ENCODE peak calls at places on chromosome 2, in six cellular contexts. U is psoas muscle, Q is HFFc6, H is A549, J is fibroblast of lung, I is PC-9. K is an unnamed sample.

GRCh38 chr2:43370146-43370545 is 143.7 kb upstream of the ZFP36L2 start:
- DNase-seq in H (no peak), I (no peak), Q (no peak), U (no peak), J (no peak), K (no peak)

GRCh38 chr2:103132536-103133217 is 370.8 kb downstream of the TMEM182 start:
- DNase-seq in H (no peak), Q (no peak), J (no peak), I (no peak), U (no peak), K (no peak)

GRCh38 chr2:77271262-77271661 is 250.9 kb downstream of the LRRTM4 start:
- DNase-seq in Q (no peak), U (no peak), J (no peak), I (no peak), H (no peak), K (no peak)

GRCh38 chr2:111169268-111169667 is 48.6 kb downstream of the BCL2L11 start:
- DNase-seq in U (no peak), J (no peak), I (no peak), H (no peak), Q (no peak), K (no peak)

GRCh38 chr2:109128466-109129355 is at the start of gene SH3RF3:
- DNase-seq in Q (peak), I (peak), J (peak), H (peak), U (peak), K (peak)

GRCh38 chr2:102286041-102286440 is 25.3 kb upstream of the IL1RL1 start:
- DNase-seq in Q (no peak), J (no peak), H (no peak), U (no peak), I (peak), K (no peak)

GRCh38 chr2:124983595-124983994 is 958.5 kb downstream of the CNTNAP5 start:
- DNase-seq in I (no peak), J (peak), Q (peak), U (no peak), H (no peak), K (peak)

GRCh38 chr2:15943378-15943851 is 3.1 kb downstream of the MYCN start:
- DNase-seq in I (no peak), H (peak), Q (no peak), U (peak), J (no peak), K (no peak)

GRCh38 chr2:68813596-68813995 is 57.6 kb downstream of the BMP10 start:
- DNase-seq in H (no peak), J (no peak), I (no peak), Q (no peak), U (no peak), K (no peak)

GRCh38 chr2:23008951-23009350 is 376.0 kb upstream of the KLHL29 start:
- DNase-seq in I (no peak), H (no peak), Q (no peak), U (no peak), J (no peak), K (no peak)

GRCh38 chr2:239602290-239603282 is 201.8 kb upstream of the HDAC4 start:
- DNase-seq in J (no peak), U (peak), I (no peak), Q (no peak), H (no peak), K (no peak)

GRCh38 chr2:37358466-37358865 is 14.0 kb downstream of the QPCT start:
- DNase-seq in J (no peak), U (no peak), Q (no peak), H (no peak), I (no peak), K (no peak)

GRCh38 chr2:121804340-121804739 is 48.9 kb downstream of the TSN start:
- DNase-seq in U (no peak), Q (no peak), I (no peak), J (peak), H (no peak), K (no peak)

GRCh38 chr2:179950391-179950790 is 56.7 kb downstream of the CWC22 start:
- DNase-seq in H (no peak), I (no peak), U (no peak), J (no peak), Q (no peak), K (no peak)

GRCh38 chr2:195396479-195396878 is 260.5 kb upstream of the SLC39A10 start:
- DNase-seq in I (no peak), H (no peak), Q (no peak), J (no peak), U (no peak), K (no peak)

GRCh38 chr2:201665420-201666158 is 22.3 kb upstream of the TMEM237 start:
- DNase-seq in U (no peak), J (peak), I (no peak), Q (no peak), H (no peak), K (peak)

GRCh38 chr2:217823626-217824025 is 179.2 kb downstream of the TNS1 start:
- DNase-seq in U (no peak), H (no peak), I (no peak), J (no peak), Q (no peak), K (no peak)

GRCh38 chr2:218047532-218048230 is 21.4 kb upstream of the RUFY4 start:
- DNase-seq in U (no peak), H (no peak), I (no peak), Q (no peak), J (no peak), K (no peak)

GRCh38 chr2:146927080-146927714 is 917.6 kb upstream of the ACVR2A start:
- DNase-seq in U (peak), Q (no peak), I (peak), H (no peak), J (peak), K (peak)
- TF ChIP-seq CTCF in U (peak), Q (no peak), I (peak), H (no peak), J (peak), K (peak)

GRCh38 chr2:47072018-47072691 is 83.0 kb downstream of the STPG4 start:
- DNase-seq in H (no peak), Q (peak), U (peak), J (peak), I (no peak), K (peak)
- TF ChIP-seq CTCF in H (no peak), Q (peak), U (no peak), J (peak), I (no peak), K (peak)

GRCh38 chr2:225462945-225463344 is 63.4 kb downstream of the NYAP2 start:
- DNase-seq in J (peak), H (no peak), U (no peak), Q (no peak), I (no peak), K (peak)
- TF ChIP-seq CTCF in J (no peak), H (no peak), U (no peak), Q (no peak), I (no peak), K (no peak)

GRCh38 chr2:188456114-188456909 is 164.6 kb downstream of the GULP1 start:
- DNase-seq in I (no peak), J (no peak), U (no peak), Q (no peak), H (no peak), K (no peak)
- TF ChIP-seq CTCF in I (no peak), J (peak), U (no peak), Q (peak), H (peak), K (peak)

GRCh38 chr2:231615058-231615671 is 22.5 kb downstream of the TEX44 start:
- DNase-seq in Q (no peak), I (no peak), H (no peak), J (no peak), U (no peak), K (no peak)
- TF ChIP-seq CTCF in Q (no peak), I (peak), H (no peak), J (no peak), U (no peak), K (no peak)

GRCh38 chr2:174546519-174547506 is 50.8 kb downstream of the WIPF1 start:
- DNase-seq in H (no peak), Q (peak), J (peak), I (peak), U (no peak), K (peak)
- TF ChIP-seq CTCF in H (peak), Q (peak), J (peak), I (peak), U (no peak), K (peak)

DNA sequence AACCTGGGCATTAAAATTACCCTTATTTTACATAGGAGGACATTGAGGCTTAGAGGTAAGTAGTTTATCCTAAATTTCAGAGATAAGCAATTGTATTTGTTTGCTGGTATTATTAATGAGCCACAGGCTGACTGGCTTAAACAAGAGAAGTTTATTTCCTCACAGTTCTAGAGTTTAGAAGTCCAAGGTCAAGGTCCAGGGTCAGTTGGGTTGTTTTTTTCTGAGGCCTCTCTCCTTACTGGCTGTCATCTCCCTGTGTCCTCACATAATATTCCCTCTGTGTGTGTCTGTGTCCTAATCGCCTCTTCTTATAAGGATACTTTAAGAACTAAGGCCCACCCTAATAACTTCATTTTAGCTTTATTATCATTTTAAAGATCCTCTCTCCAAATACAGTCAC is 294.9 kb upstream of the ATP5MC3 start:
- DNase-seq in J (no peak), I (no peak), H (no peak), U (no peak), Q (no peak), K (no peak)
- TF ChIP-seq CTCF in J (no peak), I (no peak), H (no peak), U (no peak), Q (no peak), K (no peak)